ENCODE peak calls at places on chromosomes 13 and 19, in nine cellular contexts. F is prostate gland, C is suprapubic skin, A is stomach, P is K562, I is breast epithelium, B is GM23338, L is transverse colon, V is SK-N-SH. G is an unnamed sample. For H3K4me1, the result is how much of the 10 kb centered on the place peaks cover.

GRCh38 chr13:63490149-63490548 is 2074.5 kb upstream of the PCDH20 start:
- DNase-seq in V (no peak), A (no peak), P (no peak), I (no peak), L (no peak), F (no peak), C (no peak), B (no peak), G (no peak)

GRCh38 chr13:30020726-30021312 is 170.4 kb upstream of the UBL3 start:
- DNase-seq in I (no peak), B (no peak), P (no peak), C (no peak), F (no peak), V (no peak), L (no peak), A (no peak), G (no peak)

GRCh38 chr19:14114854-14115253 is 2.7 kb downstream of the PRKACA start:
- DNase-seq in V (peak), F (no peak), P (no peak), A (peak), B (peak), I (no peak), L (peak), C (no peak), G (peak)

GRCh38 chr13:110200276-110200675 is 106.7 kb downstream of the COL4A1 start:
- DNase-seq in F (no peak), C (no peak), V (peak), L (no peak), P (no peak), A (no peak), I (no peak), B (no peak), G (no peak)

GRCh38 chr13:105442941-105443340 is 1092.5 kb downstream of the EFNB2 start:
- DNase-seq in B (no peak), I (no peak), A (no peak), P (no peak), F (no peak), C (no peak), V (no peak), L (no peak), G (no peak)

GRCh38 chr19:51509823-51510660 is 8.4 kb upstream of the SIGLEC12 start:
- DNase-seq in C (no peak), B (no peak), A (no peak), V (no peak), I (no peak), F (no peak), P (peak), L (no peak), G (no peak)

GRCh38 chr19:37334179-37335071 is 36.5 kb upstream of the ZNF527 start:
- DNase-seq in P (peak), C (peak), B (peak), V (peak), F (peak), L (peak), I (peak), A (peak), G (peak)

GRCh38 chr19:6424190-6424938 is at the start of gene KHSRP:
- DNase-seq in L (no peak), V (peak), B (peak), P (peak), A (no peak), I (no peak), F (no peak), C (no peak), G (peak)

GRCh38 chr13:107642841-107643240 is 572.5 kb downstream of the LIG4 start:
- DNase-seq in C (no peak), A (no peak), P (no peak), V (no peak), I (no peak), B (no peak), L (no peak), F (no peak), G (no peak)

GRCh38 chr13:114065141-114065925 is 67.1 kb downstream of the RASA3 start:
- DNase-seq in P (peak), V (peak), A (peak), F (peak), C (peak), B (peak), I (peak), L (peak), G (peak)

GRCh38 chr13:114062341-114062740 is 70.1 kb downstream of the RASA3 start:
- DNase-seq in L (no peak), V (no peak), A (no peak), B (no peak), P (no peak), F (no peak), I (no peak), C (no peak), G (no peak)

GRCh38 chr13:114062754-114063153 is 69.7 kb downstream of the RASA3 start:
- DNase-seq in P (no peak), B (no peak), F (no peak), C (no peak), A (no peak), L (no peak), I (no peak), V (no peak), G (no peak)

GRCh38 chr13:114064516-114065140 is 67.8 kb downstream of the RASA3 start:
- DNase-seq in B (no peak), F (peak), L (peak), V (peak), I (no peak), C (peak), P (peak), A (peak), G (peak)

GRCh38 chr13:114063545-114064515 is 68.6 kb downstream of the RASA3 start:
- DNase-seq in V (peak), P (peak), I (no peak), B (no peak), A (peak), F (no peak), L (peak), C (peak), G (peak)
- H3K4me1 ChIP-seq in V (under half), P (under half), I (under half), B (under half), A (half or more), F (under half), L (under half), C (half or more), G (half or more)

DNA sequence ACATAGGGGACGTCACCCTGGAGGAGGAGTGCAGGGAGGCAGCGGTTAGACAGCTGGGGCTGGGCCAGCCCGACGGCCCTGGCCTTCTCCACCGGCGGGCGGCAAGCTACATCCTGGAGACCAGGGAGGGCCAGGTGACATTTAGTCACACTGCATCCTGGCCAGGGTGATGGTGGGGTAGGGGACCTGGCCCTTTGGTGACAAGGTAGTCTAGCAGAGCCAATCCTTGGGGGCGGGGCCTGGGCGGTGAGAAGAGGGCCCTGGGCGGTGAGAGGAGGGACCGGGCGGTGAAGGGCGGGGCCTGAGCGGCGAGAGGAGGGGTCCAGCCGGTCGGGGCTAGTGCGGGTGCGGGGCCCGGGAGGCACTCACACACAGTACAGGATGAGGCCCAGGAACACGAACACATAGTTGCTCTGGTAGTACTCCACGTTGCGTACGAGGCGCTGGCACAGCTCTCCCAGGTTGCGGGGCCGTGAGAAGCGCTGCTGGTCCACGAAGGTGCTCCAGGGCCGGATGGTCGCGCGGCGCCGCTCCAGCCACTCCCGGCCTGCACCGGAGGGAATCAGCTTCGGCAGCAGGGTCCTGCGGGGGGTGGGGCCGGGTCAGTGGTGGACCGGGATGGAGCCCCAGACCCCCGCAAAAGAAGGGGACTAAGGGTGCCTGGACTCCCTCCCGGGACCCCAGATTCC is 610 bp downstream of the RABAC1 start:
- DNase-seq in L (peak), A (peak), V (peak), I (peak), F (peak), C (peak), B (peak), P (peak), G (peak)
- TF ChIP-seq POLR2AphosphoS5 in L (peak), A (peak), V (peak), I (peak), F (peak), C (no peak), B (peak), P (no peak), G (peak)

GRCh38 chr19:1840541-1841115 is 7.7 kb downstream of the REXO1 start:
- DNase-seq in V (no peak), B (no peak), C (no peak), I (no peak), F (no peak), A (no peak), L (no peak), P (peak), G (no peak)
- H3K4me1 ChIP-seq in V (under half), B (under half), C (half or more), I (under half), F (under half), A (half or more), L (half or more), P (under half), G (half or more)

GRCh38 chr13:44918323-44919102 is 70.8 kb downstream of the NUFIP1 start:
- DNase-seq in I (peak), F (peak), L (peak), V (peak), A (peak), B (peak), P (peak), C (peak), G (peak)
- TF ChIP-seq POLR2AphosphoS5 in I (peak), F (peak), L (peak), V (peak), A (peak), B (peak), P (no peak), C (no peak), G (peak)

GRCh38 chr19:10885241-10886169 is 14.2 kb downstream of the CARM1 start:
- DNase-seq in C (no peak), P (peak), V (no peak), L (no peak), A (no peak), B (peak), I (no peak), F (no peak), G (no peak)

GRCh38 chr19:10887616-10888367 is 16.4 kb downstream of the CARM1 start:
- DNase-seq in I (no peak), A (no peak), L (no peak), P (no peak), B (no peak), C (no peak), V (no peak), F (no peak), G (no peak)

GRCh38 chr19:10882108-10882457 is 10.7 kb downstream of the CARM1 start:
- DNase-seq in V (no peak), C (no peak), I (no peak), L (no peak), B (no peak), P (no peak), F (no peak), A (no peak), G (no peak)

GRCh38 chr19:10881403-10882107 is 10.2 kb downstream of the CARM1 start:
- DNase-seq in L (no peak), F (no peak), C (no peak), A (no peak), B (peak), P (peak), I (no peak), V (peak), G (no peak)

DNA sequence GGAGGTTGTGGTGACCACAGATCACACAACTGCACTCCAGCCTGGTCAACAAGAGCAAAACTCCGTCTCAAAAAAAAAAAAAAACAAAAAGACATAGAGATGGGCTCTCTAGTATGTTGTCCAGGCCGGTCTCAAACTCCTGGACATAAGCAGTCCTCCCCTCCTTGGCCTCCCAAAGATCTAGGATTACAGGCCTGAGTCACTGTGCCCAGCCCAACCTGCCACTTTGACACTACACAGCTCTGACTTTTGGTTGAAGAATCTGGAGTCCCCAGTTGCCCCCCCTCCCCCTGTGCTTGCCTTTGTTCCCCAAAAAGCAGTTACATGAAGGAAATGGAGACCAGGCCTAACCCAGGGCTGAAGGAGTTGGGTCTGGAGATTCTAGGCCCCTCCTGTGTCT is 12.9 kb downstream of the CARM1 start:
- DNase-seq in I (no peak), F (no peak), P (peak), B (no peak), V (no peak), A (no peak), C (no peak), L (peak), G (peak)
- H3K4me1 ChIP-seq in I (under half), F (under half), P (under half), B (half or more), V (under half), A (half or more), C (under half), L (under half), G (under half)

GRCh38 chr19:29673451-29674371 is 8.4 kb downstream of the PLEKHF1 start:
- DNase-seq in B (no peak), I (peak), A (no peak), L (no peak), C (no peak), P (no peak), F (no peak), V (no peak), G (peak)

GRCh38 chr19:29674374-29675119 is 9.3 kb downstream of the PLEKHF1 start:
- DNase-seq in A (no peak), I (peak), P (no peak), V (no peak), C (peak), L (no peak), B (no peak), F (no peak), G (peak)

GRCh38 chr19:29671393-29672076 is 6.3 kb downstream of the PLEKHF1 start:
- DNase-seq in F (peak), L (peak), V (no peak), B (peak), A (peak), I (peak), C (no peak), P (peak), G (peak)

GRCh38 chr19:29672933-29673336 is 7.7 kb downstream of the PLEKHF1 start:
- DNase-seq in I (peak), V (no peak), A (peak), B (no peak), L (peak), C (no peak), F (no peak), P (no peak), G (peak)

GRCh38 chr19:29672319-29672932 is 7.2 kb downstream of the PLEKHF1 start:
- DNase-seq in A (no peak), F (no peak), L (no peak), B (no peak), V (no peak), P (no peak), I (peak), C (no peak), G (peak)
- TF ChIP-seq POLR2AphosphoS5 in A (no peak), F (no peak), L (no peak), B (no peak), V (no peak), P (no peak), I (no peak), C (no peak), G (no peak)

DNA sequence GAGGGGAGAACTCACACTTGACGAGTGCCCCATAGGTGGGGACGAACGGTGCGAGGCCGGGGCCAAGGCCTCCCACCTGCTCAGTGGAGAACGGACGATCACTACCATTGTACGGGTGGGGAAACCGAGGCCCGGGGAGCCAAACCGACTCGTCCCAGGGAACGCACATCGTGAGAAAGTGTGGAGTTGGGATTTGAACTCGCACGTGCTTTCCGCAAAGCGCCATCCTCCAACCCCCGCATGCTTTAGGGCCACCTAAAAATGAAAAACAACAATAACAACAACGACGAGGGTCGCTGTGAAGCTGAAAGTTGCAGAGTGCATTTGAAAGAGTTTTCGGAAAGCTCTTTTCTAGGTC is 458 bp downstream of the ARHGEF1 start:
- DNase-seq in B (no peak), V (no peak), F (no peak), P (no peak), L (no peak), I (no peak), A (no peak), C (no peak), G (no peak)
- H3K4me1 ChIP-seq in B (under half), V (under half), F (under half), P (under half), L (under half), I (under half), A (half or more), C (under half), G (under half)